ENCODE peak calls at places on chromosomes 2 and 18, in five cellular contexts. C is neural progenitor cell, G is tibial nerve, M is OCI-LY7, R is dorsolateral prefrontal cortex. X is an unnamed sample.

GRCh38 chr2:46400041-46400440 is 79.3 kb upstream of the TMEM247 start:
- DNase-seq in C (no peak), G (no peak), M (no peak), R (no peak), X (no peak)

GRCh38 chr2:221434155-221434554 is 137.9 kb downstream of the EPHA4 start:
- DNase-seq in C (no peak), G (no peak), M (no peak), R (no peak), X (no peak)

GRCh38 chr2:73260338-73260984 is 23.8 kb downstream of the FBXO41 start:
- DNase-seq in C (peak), G (no peak), M (peak), R (no peak), X (peak)

GRCh38 chr2:98759827-98760625 is 29.1 kb upstream of the MGAT4A start:
- DNase-seq in C (no peak), G (no peak), M (peak), R (no peak), X (peak)

GRCh38 chr2:65367517-65367916 is 64.9 kb downstream of the SPRED2 start:
- DNase-seq in C (no peak), G (no peak), M (no peak), R (no peak), X (peak)

GRCh38 chr2:72794572-72794971 is 31.3 kb downstream of the EXOC6B start:
- DNase-seq in C (no peak), G (no peak), M (no peak), R (no peak), X (peak)

GRCh38 chr2:158688722-158689121 is 106.4 kb upstream of the DAPL1 start:
- DNase-seq in C (no peak), G (no peak), M (no peak), R (no peak), X (peak)

GRCh38 chr18:35481960-35482366 is 15.8 kb downstream of the INO80C start:
- DNase-seq in C (no peak), G (no peak), M (no peak), R (no peak), X (no peak)

GRCh38 chr2:220499281-220499680 is 871.9 kb downstream of the SLC4A3 start:
- DNase-seq in C (peak), G (no peak), M (no peak), R (no peak), X (peak)

GRCh38 chr2:107374261-107374660 is 452.4 kb upstream of the RGPD4 start:
- DNase-seq in C (no peak), G (no peak), M (no peak), R (no peak), X (no peak)

GRCh38 chr2:58734365-58734764 is 493.2 kb upstream of the FANCL start:
- DNase-seq in C (no peak), G (no peak), M (no peak), R (no peak), X (peak)

GRCh38 chr2:153163055-153163454 is 315.5 kb downstream of the RPRM start:
- DNase-seq in C (peak), G (no peak), M (peak), R (no peak), X (peak)

DNA sequence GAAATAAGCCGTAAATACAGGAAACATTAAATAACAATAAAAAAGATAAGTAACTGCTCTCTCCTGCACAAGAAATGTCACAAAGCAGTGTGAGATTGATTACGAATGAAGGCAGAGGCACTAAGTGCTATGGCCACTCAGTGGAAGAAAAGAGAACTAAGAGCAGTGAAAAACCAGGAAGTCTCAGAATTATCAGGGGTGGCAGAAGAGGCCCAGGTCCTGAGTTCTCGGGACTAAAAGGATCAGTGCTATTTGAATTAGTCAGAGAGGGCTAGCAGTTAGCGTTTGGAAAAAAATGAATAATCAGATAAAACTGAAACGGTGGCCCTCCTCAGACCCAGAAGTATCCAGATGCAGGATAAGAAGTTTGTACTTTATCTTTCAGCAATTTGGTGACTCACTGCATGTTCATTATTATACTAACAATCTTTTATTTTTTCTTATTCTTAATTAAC is 367.1 kb downstream of the ZEB2 start:
- DNase-seq in C (peak), G (no peak), M (peak), R (no peak), X (no peak)
- TF ChIP-seq CTCF in C (no peak), G (no peak), M (no peak), R (no peak), X (no peak)

DNA sequence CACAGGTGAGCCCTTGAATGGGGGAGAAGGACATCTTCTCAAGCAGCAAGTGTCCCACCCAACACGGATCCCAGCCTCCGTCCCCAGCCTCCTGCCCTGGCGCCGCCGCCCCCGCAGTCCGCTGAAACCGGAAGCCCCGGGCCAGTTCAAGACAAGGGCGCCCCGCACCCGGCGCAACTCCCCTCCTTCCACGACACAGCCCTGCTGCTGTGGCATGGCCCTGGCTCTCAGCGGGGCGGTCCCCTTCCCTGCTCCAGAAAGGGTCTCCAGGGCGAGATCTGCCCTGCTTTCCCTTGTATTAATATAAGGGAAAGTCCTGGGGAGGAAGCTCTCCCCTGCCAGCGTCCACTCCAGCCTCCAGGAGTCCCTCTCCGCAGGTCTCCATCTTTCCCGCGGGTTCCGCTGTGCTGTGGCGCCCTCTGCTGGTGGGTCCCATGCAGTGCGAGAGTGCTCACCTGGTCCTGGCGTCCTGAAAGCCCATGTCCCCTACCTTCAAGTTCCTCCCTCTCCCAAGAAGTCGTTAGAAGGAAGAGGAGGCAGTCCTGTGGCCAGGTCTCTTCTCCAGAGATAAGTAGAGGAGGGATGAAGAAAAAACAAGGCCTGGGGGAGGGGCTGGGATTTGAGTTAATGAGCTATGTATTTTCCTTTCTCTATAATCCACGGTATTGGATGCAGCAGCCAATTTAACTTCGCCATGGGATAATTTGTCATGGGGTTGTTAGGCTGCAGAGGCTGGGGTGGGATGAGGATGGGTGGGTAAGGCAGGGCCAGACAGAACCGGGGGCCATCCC is 176.0 kb downstream of the SMAD2 start:
- DNase-seq in C (peak), G (no peak), M (peak), R (no peak), X (peak)
- H3K4me3 ChIP-seq in C (no peak), G (no peak), M (no peak), R (no peak), X (no peak)

GRCh38 chr2:143575340-143575739 is 446.1 kb downstream of the ARHGAP15 start:
- DNase-seq in C (peak), G (no peak), M (peak), R (no peak), X (peak)
- TF ChIP-seq CTCF in C (peak), G (peak), M (peak), R (peak), X (peak)

DNA sequence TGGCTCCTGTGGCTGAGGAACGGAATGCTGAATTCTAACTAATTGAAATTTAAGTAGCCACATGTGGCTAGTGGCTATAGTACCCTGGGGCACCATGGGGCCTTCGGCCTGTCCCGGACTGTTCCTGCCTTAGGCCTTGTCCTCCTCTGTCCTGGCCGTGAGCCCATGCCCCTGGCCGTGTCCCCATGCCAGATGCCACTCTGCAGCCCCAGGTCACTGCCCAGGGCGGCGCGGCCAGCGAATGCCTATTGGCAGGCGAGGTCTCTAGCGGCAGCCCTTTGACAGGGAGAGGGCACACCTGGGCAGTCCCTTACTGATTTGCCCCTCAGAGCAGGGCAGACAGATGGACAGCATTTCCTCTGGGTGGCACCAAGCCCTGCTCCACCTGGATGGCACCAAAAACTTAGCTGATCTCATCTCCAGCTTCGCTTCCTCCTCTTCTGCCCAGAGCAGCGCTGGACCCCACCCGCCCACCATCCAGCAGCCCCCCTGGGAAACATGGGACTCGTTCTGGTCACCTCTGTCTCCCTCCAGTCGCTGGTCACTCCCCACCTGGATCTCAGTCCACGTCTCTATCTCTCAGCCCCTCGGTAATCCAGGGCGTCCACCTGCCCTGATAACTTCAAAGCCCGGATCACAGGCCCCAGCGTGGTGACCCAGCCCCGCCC is 1.1 kb upstream of the DGKD start:
- DNase-seq in C (no peak), G (no peak), M (no peak), R (no peak), X (no peak)
- H3K4me3 ChIP-seq in C (peak), G (peak), M (peak), R (peak), X (no peak)

GRCh38 chr2:239193925-239194687 is 206.7 kb downstream of the HDAC4 start:
- DNase-seq in C (peak), G (no peak), M (no peak), R (peak), X (no peak)
- TF ChIP-seq CTCF in C (peak), G (no peak), M (peak), R (peak), X (no peak)

GRCh38 chr18:24560511-24560981 is 100.1 kb downstream of the HRH4 start:
- DNase-seq in C (peak), G (no peak), M (no peak), R (no peak), X (peak)
- H3K4me3 ChIP-seq in C (no peak), G (no peak), M (no peak), R (no peak), X (no peak)

GRCh38 chr2:21330786-21331391 is 207.1 kb downstream of the TDRD15 start:
- DNase-seq in C (no peak), G (no peak), M (no peak), R (no peak), X (no peak)

GRCh38 chr2:21331625-21332370 is 208.0 kb downstream of the TDRD15 start:
- DNase-seq in C (no peak), G (no peak), M (no peak), R (no peak), X (no peak)

DNA sequence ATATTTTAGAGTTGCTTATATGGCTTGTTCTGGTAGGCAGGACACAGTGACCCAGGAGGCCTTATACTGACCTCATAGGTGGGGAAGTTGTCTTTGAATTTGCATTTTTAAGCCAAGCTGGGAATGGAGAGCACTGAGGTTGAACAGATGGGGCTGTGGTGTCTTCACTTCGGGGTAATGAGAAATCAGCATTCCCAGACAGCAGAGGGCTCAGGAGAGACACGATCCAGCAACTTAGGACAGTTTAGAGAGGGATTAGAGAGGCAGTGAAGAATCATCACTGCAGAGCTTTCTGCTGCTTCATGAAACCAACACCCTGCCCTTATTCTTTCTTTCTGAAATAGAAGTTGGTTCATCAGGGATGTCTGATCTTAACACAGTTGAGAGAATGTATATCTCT is 202.4 kb downstream of the TDRD15 start:
- DNase-seq in C (peak), G (no peak), M (no peak), R (no peak), X (no peak)
- TF ChIP-seq CTCF in C (peak), G (no peak), M (no peak), R (peak), X (no peak)

DNA sequence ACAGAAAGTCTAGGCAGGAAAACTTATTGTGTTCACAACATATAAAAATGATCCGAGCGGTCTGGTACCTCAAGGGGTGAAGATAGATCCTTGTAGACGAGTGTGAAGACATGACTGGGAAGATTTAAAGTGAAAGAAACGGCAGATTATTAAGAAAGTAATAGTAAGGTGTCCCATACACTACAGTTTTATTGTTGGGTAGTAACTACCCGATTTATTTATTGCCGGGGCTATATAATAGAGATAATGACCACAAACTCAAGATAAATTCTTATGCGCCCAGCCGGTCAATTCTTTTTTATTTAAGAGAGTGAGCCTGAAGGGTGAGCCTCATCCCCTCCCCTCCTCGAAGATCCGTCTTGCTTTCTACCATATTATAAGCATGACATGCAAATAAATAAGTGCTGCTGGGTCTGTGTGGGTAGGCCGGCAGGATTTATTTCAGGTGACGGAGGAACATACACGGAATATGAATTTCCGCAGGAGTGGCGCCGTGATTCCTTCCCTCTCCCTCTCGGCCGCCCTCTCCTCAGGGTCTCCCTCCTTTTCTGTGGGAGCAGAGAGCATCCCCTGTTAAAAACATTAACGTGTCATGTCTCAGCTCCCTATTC is 147.5 kb downstream of the MEIS1 start:
- DNase-seq in C (no peak), G (no peak), M (no peak), R (no peak), X (no peak)
- H3K4me3 ChIP-seq in C (peak), G (peak), M (no peak), R (no peak), X (peak)

X was measured in epithelial cell of esophagus.